ENCODE peak calls at places on chromosomes 12 and 14, in nine cellular contexts. J is NCI-H2081, K is EL, X is NCI-H2107, B is GM10248, C is NCI-H1417 treated with DMSO at 0.1 percent for 48 hours, Y is OCI-LY7, Q is T-helper 17 cell, P is left cardiac atrium. U is an unnamed sample.

GRCh38 chr12:124281309-124281708 is 13.6 kb upstream of the RFLNA start:
- DNase-seq in J (no peak), K (no peak), X (no peak), B (no peak), C (no peak), Y (no peak), Q (no peak), P (no peak), U (no peak)

GRCh38 chr12:107847430-107847829 is 72.9 kb downstream of the ASCL4 start:
- DNase-seq in J (no peak), K (no peak), X (no peak), B (no peak), C (no peak), Y (no peak), Q (no peak), P (no peak), U (no peak)

GRCh38 chr12:46160081-46160980 is 108.5 kb downstream of the SLC38A1 start:
- DNase-seq in J (peak), K (peak), X (peak), B (no peak), C (peak), Y (no peak), Q (no peak), P (no peak), U (no peak)

GRCh38 chr14:91138511-91139359 is 24.9 kb downstream of the DGLUCY start:
- DNase-seq in J (peak), K (peak), X (no peak), B (peak), C (no peak), Y (peak), Q (no peak), P (no peak), U (peak)

GRCh38 chr12:114674201-114675047 is 9.6 kb downstream of the TBX3 start:
- DNase-seq in J (no peak), K (peak), X (no peak), B (no peak), C (no peak), Y (no peak), Q (no peak), P (no peak), U (no peak)

GRCh38 chr12:125304029-125304428 is 238.8 kb downstream of the AACS start:
- DNase-seq in J (no peak), K (no peak), X (no peak), B (no peak), C (no peak), Y (no peak), Q (no peak), P (no peak), U (no peak)

GRCh38 chr12:128424931-128425431 is 158.0 kb downstream of the TMEM132C start:
- DNase-seq in J (no peak), K (no peak), X (no peak), B (no peak), C (no peak), Y (no peak), Q (no peak), P (no peak), U (no peak)

GRCh38 chr14:105203057-105203494 is 22.0 kb upstream of the NUDT14 start:
- DNase-seq in J (no peak), K (peak), X (no peak), B (peak), C (no peak), Y (peak), Q (peak), P (peak), U (peak)

GRCh38 chr12:92063641-92064040 is 82.0 kb downstream of the BTG1 start:
- DNase-seq in J (no peak), K (peak), X (no peak), B (no peak), C (no peak), Y (no peak), Q (no peak), P (no peak), U (no peak)

GRCh38 chr12:51752490-51752889 is 96.0 kb downstream of the FIGNL2 start:
- DNase-seq in J (no peak), K (peak), X (no peak), B (no peak), C (no peak), Y (no peak), Q (no peak), P (peak), U (no peak)

GRCh38 chr12:2636741-2637140 is 158.0 kb upstream of the FKBP4 start:
- DNase-seq in J (no peak), K (no peak), X (no peak), B (no peak), C (no peak), Y (no peak), Q (no peak), P (no peak), U (no peak)

GRCh38 chr14:33851931-33852330 is 98.9 kb downstream of the EGLN3 start:
- DNase-seq in J (no peak), K (no peak), X (no peak), B (no peak), C (no peak), Y (no peak), Q (no peak), P (no peak), U (no peak)

GRCh38 chr12:42716521-42716920 is 127.0 kb upstream of the PRICKLE1 start:
- DNase-seq in J (no peak), K (peak), X (no peak), B (no peak), C (no peak), Y (no peak), Q (no peak), P (peak), U (no peak)

GRCh38 chr14:63877594-63877993 is 24.8 kb downstream of the SYNE2 start:
- DNase-seq in J (no peak), K (no peak), X (no peak), B (no peak), C (no peak), Y (no peak), Q (no peak), P (no peak), U (no peak)

GRCh38 chr14:69573841-69574265 is 818 bp downstream of the CCDC177 start:
- DNase-seq in J (peak), K (no peak), X (peak), B (no peak), C (no peak), Y (no peak), Q (no peak), P (no peak), U (no peak)

GRCh38 chr12:109951136-109951535 is 45.0 kb downstream of the GIT2 start:
- DNase-seq in J (no peak), K (peak), X (no peak), B (no peak), C (no peak), Y (no peak), Q (no peak), P (no peak), U (no peak)

GRCh38 chr12:8890313-8891084 is 23.8 kb upstream of the PHC1 start:
- DNase-seq in J (peak), K (peak), X (peak), B (peak), C (no peak), Y (peak), Q (peak), P (peak), U (peak)

GRCh38 chr12:107992870-107993451 is 136.1 kb upstream of the WSCD2 start:
- DNase-seq in J (no peak), K (peak), X (peak), B (peak), C (no peak), Y (peak), Q (no peak), P (no peak), U (peak)

GRCh38 chr12:27780612-27781408 is 774 bp upstream of the MANSC4 start:
- DNase-seq in J (peak), K (peak), X (peak), B (peak), C (peak), Y (peak), Q (peak), P (peak), U (peak)

GRCh38 chr12:48824112-48824511 is 5.8 kb downstream of the CACNB3 start:
- DNase-seq in J (no peak), K (no peak), X (no peak), B (no peak), C (no peak), Y (peak), Q (no peak), P (no peak), U (no peak)

GRCh38 chr12:22990501-22990900 is 365.5 kb downstream of the ETNK1 start:
- DNase-seq in J (no peak), K (no peak), X (no peak), B (no peak), C (no peak), Y (no peak), Q (no peak), P (no peak), U (no peak)

GRCh38 chr12:116434155-116435065 is 124.8 kb upstream of the MAP1LC3B2 start:
- DNase-seq in J (no peak), K (peak), X (no peak), B (no peak), C (no peak), Y (no peak), Q (no peak), P (peak), U (no peak)

GRCh38 chr12:4203772-4204376 is 69.7 kb upstream of the CCND2 start:
- DNase-seq in J (no peak), K (no peak), X (no peak), B (no peak), C (no peak), Y (no peak), Q (no peak), P (no peak), U (no peak)

GRCh38 chr14:53444677-53445312 is 291.7 kb upstream of the DDHD1 start:
- DNase-seq in J (no peak), K (no peak), X (no peak), B (no peak), C (no peak), Y (no peak), Q (no peak), P (no peak), U (no peak)

GRCh38 chr14:50039734-50040400 is 76.5 kb downstream of the VCPKMT start:
- DNase-seq in J (no peak), K (peak), X (no peak), B (no peak), C (no peak), Y (no peak), Q (no peak), P (peak), U (no peak)

GRCh38 chr14:88013750-88014349 is 8.9 kb downstream of the GPR65 start:
- DNase-seq in J (peak), K (peak), X (peak), B (peak), C (peak), Y (peak), Q (no peak), P (peak), U (peak)